ENCODE peak calls at places on chromosomes 3 and 15, in seven cellular contexts. One of them, this sample, is unnamed. For H3K4me1, the result is how much of the 10 kb centered on the place peaks cover.

GRCh38 chr3:25849101-25849500 is 59.2 kb downstream of the OXSM start:
- DNase-seq in K562: no peak
- DNase-seq in thyroid gland: no peak
- DNase-seq in endothelial cell of umbilical vein: no peak
- DNase-seq in lower lobe of right lung: no peak
- DNase-seq in HepG2: peak
- DNase-seq in CD8-positive, alpha-beta T cell: no peak
- DNase-seq in this sample: no peak

GRCh38 chr3:40137586-40138295 is 171.8 kb upstream of the EIF1B start:
- DNase-seq in HepG2: no peak
- DNase-seq in lower lobe of right lung: no peak
- DNase-seq in CD8-positive, alpha-beta T cell: no peak
- DNase-seq in thyroid gland: no peak
- DNase-seq in K562: no peak
- DNase-seq in endothelial cell of umbilical vein: no peak
- DNase-seq in this sample: no peak

GRCh38 chr3:141485578-141486415 is 1.0 kb upstream of the RASA2 start:
- DNase-seq in thyroid gland: no peak
- DNase-seq in CD8-positive, alpha-beta T cell: no peak
- DNase-seq in K562: peak
- DNase-seq in endothelial cell of umbilical vein: peak
- DNase-seq in lower lobe of right lung: no peak
- DNase-seq in HepG2: peak
- DNase-seq in this sample: no peak

GRCh38 chr15:48796930-48797329 is 13.9 kb downstream of the CEP152 start:
- DNase-seq in HepG2: no peak
- DNase-seq in CD8-positive, alpha-beta T cell: no peak
- DNase-seq in endothelial cell of umbilical vein: peak
- DNase-seq in thyroid gland: no peak
- DNase-seq in lower lobe of right lung: no peak
- DNase-seq in K562: no peak
- DNase-seq in this sample: no peak

GRCh38 chr3:25441234-25441856 is 13.3 kb downstream of the RARB start:
- DNase-seq in lower lobe of right lung: no peak
- DNase-seq in HepG2: no peak
- DNase-seq in K562: peak
- DNase-seq in thyroid gland: no peak
- DNase-seq in endothelial cell of umbilical vein: no peak
- DNase-seq in CD8-positive, alpha-beta T cell: no peak
- DNase-seq in this sample: peak

GRCh38 chr15:71118345-71118744 is 3.1 kb downstream of the THSD4 start:
- DNase-seq in K562: no peak
- DNase-seq in thyroid gland: peak
- DNase-seq in lower lobe of right lung: no peak
- DNase-seq in HepG2: no peak
- DNase-seq in endothelial cell of umbilical vein: no peak
- DNase-seq in CD8-positive, alpha-beta T cell: no peak
- DNase-seq in this sample: no peak

GRCh38 chr3:171175840-171176239 is 149.3 kb upstream of the SLC2A2 start:
- DNase-seq in lower lobe of right lung: no peak
- DNase-seq in CD8-positive, alpha-beta T cell: no peak
- DNase-seq in endothelial cell of umbilical vein: no peak
- DNase-seq in thyroid gland: no peak
- DNase-seq in K562: no peak
- DNase-seq in HepG2: no peak
- DNase-seq in this sample: no peak

GRCh38 chr3:128813003-128813564 is 66.3 kb upstream of the ACAD9 start:
- DNase-seq in K562: no peak
- DNase-seq in CD8-positive, alpha-beta T cell: no peak
- DNase-seq in thyroid gland: no peak
- DNase-seq in endothelial cell of umbilical vein: peak
- DNase-seq in lower lobe of right lung: no peak
- DNase-seq in HepG2: no peak
- DNase-seq in this sample: no peak

GRCh38 chr15:32733276-32733675 is 15.5 kb downstream of the GREM1 start:
- DNase-seq in K562: no peak
- DNase-seq in endothelial cell of umbilical vein: no peak
- DNase-seq in HepG2: no peak
- DNase-seq in thyroid gland: no peak
- DNase-seq in lower lobe of right lung: no peak
- DNase-seq in CD8-positive, alpha-beta T cell: no peak
- DNase-seq in this sample: no peak

GRCh38 chr3:150874666-150875219 is 30.5 kb downstream of the MINDY4B start:
- DNase-seq in K562: no peak
- DNase-seq in thyroid gland: no peak
- DNase-seq in lower lobe of right lung: no peak
- DNase-seq in CD8-positive, alpha-beta T cell: no peak
- DNase-seq in HepG2: no peak
- DNase-seq in endothelial cell of umbilical vein: no peak
- DNase-seq in this sample: no peak

GRCh38 chr3:131231710-131232348 is 149.7 kb upstream of the NUDT16 start:
- DNase-seq in CD8-positive, alpha-beta T cell: no peak
- DNase-seq in endothelial cell of umbilical vein: peak
- DNase-seq in lower lobe of right lung: no peak
- DNase-seq in thyroid gland: no peak
- DNase-seq in K562: no peak
- DNase-seq in HepG2: peak
- DNase-seq in this sample: no peak

DNA sequence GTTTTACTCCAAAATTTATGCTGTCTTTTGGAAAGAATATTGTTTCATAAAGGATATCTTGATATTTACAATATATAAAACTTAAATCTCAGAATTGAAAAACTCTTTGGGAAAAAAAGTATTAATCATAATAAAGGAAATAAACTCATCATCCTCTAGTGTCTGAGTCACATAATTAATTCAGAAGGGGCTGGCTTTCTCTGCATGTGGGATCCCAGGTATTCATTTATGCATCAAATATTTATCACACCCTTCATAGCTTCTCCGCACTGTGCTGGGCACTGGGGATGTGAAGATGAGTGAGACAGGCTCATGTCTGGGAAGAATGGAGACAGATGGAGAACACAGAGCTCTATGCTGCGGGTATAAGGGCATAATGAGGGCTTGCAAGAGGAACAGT is 65.6 kb downstream of the CCNL1 start:
- DNase-seq in CD8-positive, alpha-beta T cell: no peak
- DNase-seq in K562: no peak
- DNase-seq in HepG2: no peak
- DNase-seq in endothelial cell of umbilical vein: no peak
- DNase-seq in thyroid gland: no peak
- DNase-seq in lower lobe of right lung: no peak
- DNase-seq in this sample: no peak
- H3K4me1 ChIP-seq in CD8-positive, alpha-beta T cell: under half
- H3K4me1 ChIP-seq in K562: under half
- H3K4me1 ChIP-seq in HepG2: half or more
- H3K4me1 ChIP-seq in endothelial cell of umbilical vein: under half
- H3K4me1 ChIP-seq in thyroid gland: under half
- H3K4me1 ChIP-seq in lower lobe of right lung: under half
- H3K4me1 ChIP-seq in this sample: under half

GRCh38 chr15:52765779-52766178 is 24.4 kb downstream of the ONECUT1 start:
- DNase-seq in CD8-positive, alpha-beta T cell: no peak
- DNase-seq in K562: no peak
- DNase-seq in lower lobe of right lung: no peak
- DNase-seq in endothelial cell of umbilical vein: peak
- DNase-seq in thyroid gland: no peak
- DNase-seq in HepG2: peak
- DNase-seq in this sample: no peak
- TF ChIP-seq CTCF in CD8-positive, alpha-beta T cell: no peak
- TF ChIP-seq CTCF in K562: peak
- TF ChIP-seq CTCF in lower lobe of right lung: no peak
- TF ChIP-seq CTCF in endothelial cell of umbilical vein: peak
- TF ChIP-seq CTCF in thyroid gland: no peak
- TF ChIP-seq CTCF in HepG2: peak
- TF ChIP-seq CTCF in this sample: peak

GRCh38 chr3:5213574-5213966 is 26.1 kb downstream of the EDEM1 start:
- DNase-seq in K562: no peak
- DNase-seq in CD8-positive, alpha-beta T cell: no peak
- DNase-seq in HepG2: no peak
- DNase-seq in thyroid gland: no peak
- DNase-seq in lower lobe of right lung: no peak
- DNase-seq in endothelial cell of umbilical vein: no peak
- DNase-seq in this sample: no peak
- H3K4me3 ChIP-seq in K562: no peak
- H3K4me3 ChIP-seq in CD8-positive, alpha-beta T cell: no peak
- H3K4me3 ChIP-seq in HepG2: no peak
- H3K4me3 ChIP-seq in thyroid gland: no peak
- H3K4me3 ChIP-seq in lower lobe of right lung: no peak
- H3K4me3 ChIP-seq in endothelial cell of umbilical vein: no peak
- H3K4me3 ChIP-seq in this sample: no peak

GRCh38 chr3:8762607-8763377 is 6.6 kb downstream of the OXTR start:
- DNase-seq in CD8-positive, alpha-beta T cell: no peak
- DNase-seq in lower lobe of right lung: no peak
- DNase-seq in endothelial cell of umbilical vein: no peak
- DNase-seq in thyroid gland: no peak
- DNase-seq in HepG2: no peak
- DNase-seq in K562: no peak
- DNase-seq in this sample: no peak
- H3K4me1 ChIP-seq in CD8-positive, alpha-beta T cell: under half
- H3K4me1 ChIP-seq in lower lobe of right lung: under half
- H3K4me1 ChIP-seq in endothelial cell of umbilical vein: under half
- H3K4me1 ChIP-seq in thyroid gland: under half
- H3K4me1 ChIP-seq in HepG2: under half
- H3K4me1 ChIP-seq in K562: under half
- H3K4me1 ChIP-seq in this sample: under half

GRCh38 chr15:62618432-62618831 is 424.1 kb upstream of the TPM1 start:
- DNase-seq in K562: no peak
- DNase-seq in lower lobe of right lung: no peak
- DNase-seq in thyroid gland: no peak
- DNase-seq in CD8-positive, alpha-beta T cell: no peak
- DNase-seq in HepG2: no peak
- DNase-seq in endothelial cell of umbilical vein: no peak
- DNase-seq in this sample: no peak
- TF ChIP-seq CTCF in K562: no peak
- TF ChIP-seq CTCF in lower lobe of right lung: no peak
- TF ChIP-seq CTCF in thyroid gland: no peak
- TF ChIP-seq CTCF in CD8-positive, alpha-beta T cell: no peak
- TF ChIP-seq CTCF in HepG2: no peak
- TF ChIP-seq CTCF in endothelial cell of umbilical vein: no peak
- TF ChIP-seq CTCF in this sample: no peak

GRCh38 chr15:92907880-92908279 is 7.8 kb downstream of the CHD2 start:
- DNase-seq in lower lobe of right lung: no peak
- DNase-seq in thyroid gland: peak
- DNase-seq in endothelial cell of umbilical vein: peak
- DNase-seq in HepG2: no peak
- DNase-seq in CD8-positive, alpha-beta T cell: no peak
- DNase-seq in K562: no peak
- DNase-seq in this sample: peak

GRCh38 chr15:92907229-92907628 is 7.1 kb downstream of the CHD2 start:
- DNase-seq in CD8-positive, alpha-beta T cell: no peak
- DNase-seq in lower lobe of right lung: no peak
- DNase-seq in HepG2: no peak
- DNase-seq in K562: no peak
- DNase-seq in endothelial cell of umbilical vein: peak
- DNase-seq in thyroid gland: no peak
- DNase-seq in this sample: no peak

GRCh38 chr15:92906038-92906437 is 5.9 kb downstream of the CHD2 start:
- DNase-seq in CD8-positive, alpha-beta T cell: no peak
- DNase-seq in K562: no peak
- DNase-seq in endothelial cell of umbilical vein: no peak
- DNase-seq in HepG2: no peak
- DNase-seq in lower lobe of right lung: no peak
- DNase-seq in thyroid gland: no peak
- DNase-seq in this sample: no peak

GRCh38 chr15:92904832-92905640 is 4.9 kb downstream of the CHD2 start:
- DNase-seq in HepG2: no peak
- DNase-seq in thyroid gland: no peak
- DNase-seq in CD8-positive, alpha-beta T cell: no peak
- DNase-seq in lower lobe of right lung: no peak
- DNase-seq in K562: no peak
- DNase-seq in endothelial cell of umbilical vein: no peak
- DNase-seq in this sample: no peak

DNA sequence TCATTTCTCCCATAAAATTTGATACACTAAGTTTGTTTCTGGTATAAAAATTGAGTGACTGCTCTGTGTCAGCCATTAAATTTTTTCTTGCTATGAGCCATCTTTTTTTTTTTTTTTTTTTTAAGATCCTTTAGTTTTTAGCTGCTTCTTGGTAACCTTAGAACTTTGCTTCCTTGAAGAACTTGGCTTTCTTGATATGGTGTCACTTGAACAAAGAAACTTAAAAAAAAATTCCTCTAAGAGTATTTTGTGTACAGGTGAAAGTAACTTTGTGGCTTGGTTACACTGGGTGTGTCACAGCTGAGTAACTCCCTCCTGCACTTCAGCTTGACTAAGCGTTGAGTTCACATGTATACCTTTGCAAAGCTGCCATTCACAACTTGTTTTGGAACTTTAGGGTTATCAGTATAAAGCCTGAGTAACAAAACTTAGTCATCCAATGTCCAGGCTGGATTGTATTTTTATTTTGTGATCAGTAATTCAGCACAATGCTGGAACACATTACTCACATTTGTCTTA is 6.5 kb downstream of the CHD2 start:
- DNase-seq in K562: no peak
- DNase-seq in lower lobe of right lung: no peak
- DNase-seq in HepG2: no peak
- DNase-seq in endothelial cell of umbilical vein: peak
- DNase-seq in thyroid gland: peak
- DNase-seq in CD8-positive, alpha-beta T cell: peak
- DNase-seq in this sample: no peak
- H3K4me3 ChIP-seq in K562: peak
- H3K4me3 ChIP-seq in lower lobe of right lung: peak
- H3K4me3 ChIP-seq in HepG2: no peak
- H3K4me3 ChIP-seq in endothelial cell of umbilical vein: no peak
- H3K4me3 ChIP-seq in thyroid gland: no peak
- H3K4me3 ChIP-seq in CD8-positive, alpha-beta T cell: peak
- H3K4me3 ChIP-seq in this sample: no peak